ENCODE peak calls at places on chromosome 7, in five cellular contexts. One of them, this sample, is unnamed.

GRCh38 chr7:49522111-49522510 is 251.3 kb upstream of the VWC2 start:
- DNase-seq in stomach: no peak
- DNase-seq in fibroblast of mammary gland: no peak
- DNase-seq in cardiac fibroblast: no peak
- DNase-seq in fibroblast of villous mesenchyme: no peak
- DNase-seq in this sample: no peak

GRCh38 chr7:8290645-8291308 is 28.8 kb upstream of the ICA1 start:
- DNase-seq in fibroblast of mammary gland: no peak
- DNase-seq in cardiac fibroblast: no peak
- DNase-seq in fibroblast of villous mesenchyme: no peak
- DNase-seq in stomach: peak; percentile 34
- DNase-seq in this sample: no peak

GRCh38 chr7:30115709-30116297 is 19.0 kb upstream of the MTURN start:
- DNase-seq in cardiac fibroblast: no peak
- DNase-seq in fibroblast of villous mesenchyme: no peak
- DNase-seq in stomach: no peak
- DNase-seq in fibroblast of mammary gland: no peak
- DNase-seq in this sample: no peak

GRCh38 chr7:51025668-51026067 is 243.0 kb upstream of the GRB10 start:
- DNase-seq in stomach: no peak
- DNase-seq in cardiac fibroblast: peak; percentile 47
- DNase-seq in fibroblast of mammary gland: peak; percentile 38
- DNase-seq in fibroblast of villous mesenchyme: no peak
- DNase-seq in this sample: no peak

GRCh38 chr7:15174470-15174869 is 271.9 kb upstream of the DGKB start:
- DNase-seq in fibroblast of mammary gland: no peak
- DNase-seq in stomach: no peak
- DNase-seq in cardiac fibroblast: no peak
- DNase-seq in fibroblast of villous mesenchyme: no peak
- DNase-seq in this sample: no peak

GRCh38 chr7:65872776-65873581 is at the start of gene VKORC1L1:
- DNase-seq in stomach: peak; percentile 96
- DNase-seq in fibroblast of villous mesenchyme: peak; percentile 91
- DNase-seq in fibroblast of mammary gland: peak; percentile 87
- DNase-seq in cardiac fibroblast: peak; percentile 96
- DNase-seq in this sample: peak; percentile 45

GRCh38 chr7:83837683-83838082 is 188.7 kb upstream of the SEMA3E start:
- DNase-seq in fibroblast of villous mesenchyme: no peak
- DNase-seq in fibroblast of mammary gland: no peak
- DNase-seq in stomach: no peak
- DNase-seq in cardiac fibroblast: no peak
- DNase-seq in this sample: no peak

GRCh38 chr7:151172273-151173141 is 5.0 kb upstream of the GBX1 start:
- DNase-seq in fibroblast of mammary gland: peak; percentile 58
- DNase-seq in fibroblast of villous mesenchyme: peak; percentile 67
- DNase-seq in cardiac fibroblast: peak; percentile 73
- DNase-seq in stomach: peak; percentile 85
- DNase-seq in this sample: no peak

GRCh38 chr7:136339464-136339863 is 362.3 kb upstream of the MTPN start:
- DNase-seq in cardiac fibroblast: no peak
- DNase-seq in fibroblast of mammary gland: no peak
- DNase-seq in fibroblast of villous mesenchyme: no peak
- DNase-seq in stomach: no peak
- DNase-seq in this sample: no peak

GRCh38 chr7:116525298-116525912 is 569 bp downstream of the CAV1 start:
- DNase-seq in fibroblast of mammary gland: no peak
- DNase-seq in fibroblast of villous mesenchyme: no peak
- DNase-seq in stomach: peak; percentile 41
- DNase-seq in cardiac fibroblast: peak; percentile 37
- DNase-seq in this sample: no peak

GRCh38 chr7:51645707-51646298 is 329.2 kb upstream of the COBL start:
- DNase-seq in stomach: no peak
- DNase-seq in fibroblast of villous mesenchyme: no peak
- DNase-seq in cardiac fibroblast: no peak
- DNase-seq in fibroblast of mammary gland: no peak
- DNase-seq in this sample: no peak

GRCh38 chr7:1691601-1692499 is 21.8 kb downstream of the ELFN1 start:
- DNase-seq in cardiac fibroblast: no peak
- DNase-seq in stomach: peak; percentile 23
- DNase-seq in fibroblast of villous mesenchyme: no peak
- DNase-seq in fibroblast of mammary gland: no peak
- DNase-seq in this sample: no peak

GRCh38 chr7:150620617-150621371 is 11.4 kb downstream of the GIMAP6 start:
- DNase-seq in fibroblast of villous mesenchyme: no peak
- DNase-seq in fibroblast of mammary gland: no peak
- DNase-seq in stomach: no peak
- DNase-seq in cardiac fibroblast: no peak
- DNase-seq in this sample: no peak

GRCh38 chr7:21690717-21691116 is 147.9 kb downstream of the DNAH11 start:
- DNase-seq in stomach: no peak
- DNase-seq in cardiac fibroblast: no peak
- DNase-seq in fibroblast of mammary gland: no peak
- DNase-seq in fibroblast of villous mesenchyme: no peak
- DNase-seq in this sample: no peak

GRCh38 chr7:12028508-12028907 is 182.6 kb upstream of the TMEM106B start:
- DNase-seq in stomach: no peak
- DNase-seq in fibroblast of mammary gland: no peak
- DNase-seq in cardiac fibroblast: peak; percentile 2
- DNase-seq in fibroblast of villous mesenchyme: no peak
- DNase-seq in this sample: no peak

GRCh38 chr7:135716677-135717238 is 11.2 kb downstream of the SLC13A4 start:
- DNase-seq in cardiac fibroblast: peak; percentile 91
- DNase-seq in stomach: no peak
- DNase-seq in fibroblast of villous mesenchyme: peak; percentile 72
- DNase-seq in fibroblast of mammary gland: peak; percentile 93
- DNase-seq in this sample: no peak

GRCh38 chr7:137936509-137937201 is 65.2 kb downstream of the CREB3L2 start:
- DNase-seq in fibroblast of villous mesenchyme: no peak
- DNase-seq in cardiac fibroblast: no peak
- DNase-seq in fibroblast of mammary gland: no peak
- DNase-seq in stomach: no peak
- DNase-seq in this sample: no peak

GRCh38 chr7:28407643-28408042 is 4.7 kb upstream of the CREB5 start:
- DNase-seq in fibroblast of villous mesenchyme: peak; percentile 71
- DNase-seq in stomach: no peak
- DNase-seq in fibroblast of mammary gland: peak; percentile 91
- DNase-seq in cardiac fibroblast: peak; percentile 40
- DNase-seq in this sample: no peak

GRCh38 chr7:5755704-5756131 is 25.7 kb downstream of the RNF216 start:
- DNase-seq in cardiac fibroblast: peak; percentile 83
- DNase-seq in stomach: no peak
- DNase-seq in fibroblast of villous mesenchyme: peak; percentile 84
- DNase-seq in fibroblast of mammary gland: peak; percentile 85
- DNase-seq in this sample: no peak

GRCh38 chr7:22640269-22640668 is 86.7 kb upstream of the IL6 start:
- DNase-seq in cardiac fibroblast: no peak
- DNase-seq in fibroblast of mammary gland: no peak
- DNase-seq in fibroblast of villous mesenchyme: no peak
- DNase-seq in stomach: no peak
- DNase-seq in this sample: no peak

GRCh38 chr7:78539825-78540224 is 741.3 kb downstream of the PHTF2 start:
- DNase-seq in fibroblast of villous mesenchyme: no peak
- DNase-seq in fibroblast of mammary gland: no peak
- DNase-seq in cardiac fibroblast: no peak
- DNase-seq in stomach: no peak
- DNase-seq in this sample: no peak

GRCh38 chr7:92645531-92646061 is 55.4 kb upstream of the FAM133B start:
- DNase-seq in stomach: peak; percentile 37
- DNase-seq in fibroblast of villous mesenchyme: no peak
- DNase-seq in cardiac fibroblast: peak; percentile 58
- DNase-seq in fibroblast of mammary gland: no peak
- DNase-seq in this sample: no peak

GRCh38 chr7:81611040-81611439 is 158.8 kb downstream of the HGF start:
- DNase-seq in fibroblast of villous mesenchyme: no peak
- DNase-seq in cardiac fibroblast: no peak
- DNase-seq in fibroblast of mammary gland: no peak
- DNase-seq in stomach: no peak
- DNase-seq in this sample: no peak

GRCh38 chr7:28990200-28990960 is 32.2 kb upstream of the TRIL start:
- DNase-seq in fibroblast of mammary gland: peak; percentile 78
- DNase-seq in stomach: no peak
- DNase-seq in fibroblast of villous mesenchyme: no peak
- DNase-seq in cardiac fibroblast: peak; percentile 42
- DNase-seq in this sample: no peak

GRCh38 chr7:78450754-78451153 is 652.2 kb downstream of the PHTF2 start:
- DNase-seq in cardiac fibroblast: no peak
- DNase-seq in stomach: no peak
- DNase-seq in fibroblast of villous mesenchyme: no peak
- DNase-seq in fibroblast of mammary gland: no peak
- DNase-seq in this sample: no peak

GRCh38 chr7:25844109-25844915 is 307.7 kb upstream of the NFE2L3 start:
- DNase-seq in cardiac fibroblast: peak; percentile 78
- DNase-seq in fibroblast of villous mesenchyme: no peak
- DNase-seq in stomach: no peak
- DNase-seq in fibroblast of mammary gland: peak; percentile 54
- DNase-seq in this sample: no peak

GRCh38 chr7:142871260-142872105 is 14.1 kb downstream of the TRPV6 start:
- DNase-seq in fibroblast of mammary gland: no peak
- DNase-seq in stomach: no peak
- DNase-seq in cardiac fibroblast: no peak
- DNase-seq in fibroblast of villous mesenchyme: no peak
- DNase-seq in this sample: no peak

GRCh38 chr7:157519246-157519645 is 182.4 kb downstream of the DNAJB6 start:
- DNase-seq in fibroblast of villous mesenchyme: no peak
- DNase-seq in stomach: peak; percentile 17
- DNase-seq in fibroblast of mammary gland: no peak
- DNase-seq in cardiac fibroblast: no peak
- DNase-seq in this sample: no peak

GRCh38 chr7:68868975-68869374 is 729.3 kb upstream of the AUTS2 start:
- DNase-seq in fibroblast of villous mesenchyme: no peak
- DNase-seq in stomach: no peak
- DNase-seq in cardiac fibroblast: no peak
- DNase-seq in fibroblast of mammary gland: no peak
- DNase-seq in this sample: no peak

GRCh38 chr7:32158751-32159360 is 88.6 kb upstream of the PDE1C start:
- DNase-seq in fibroblast of villous mesenchyme: no peak
- DNase-seq in stomach: no peak
- DNase-seq in cardiac fibroblast: no peak
- DNase-seq in fibroblast of mammary gland: no peak
- DNase-seq in this sample: no peak

GRCh38 chr7:2120251-2120660 is 112.5 kb downstream of the MAD1L1 start:
- DNase-seq in stomach: peak; percentile 39
- DNase-seq in fibroblast of mammary gland: no peak
- DNase-seq in cardiac fibroblast: no peak
- DNase-seq in fibroblast of villous mesenchyme: no peak
- DNase-seq in this sample: no peak

GRCh38 chr7:5596046-5596895 is 172.6 kb upstream of the TNRC18 start:
- DNase-seq in fibroblast of villous mesenchyme: peak; percentile 93
- DNase-seq in stomach: peak; percentile 36
- DNase-seq in cardiac fibroblast: peak; percentile 94
- DNase-seq in fibroblast of mammary gland: peak; percentile 95
- DNase-seq in this sample: no peak

DNA sequence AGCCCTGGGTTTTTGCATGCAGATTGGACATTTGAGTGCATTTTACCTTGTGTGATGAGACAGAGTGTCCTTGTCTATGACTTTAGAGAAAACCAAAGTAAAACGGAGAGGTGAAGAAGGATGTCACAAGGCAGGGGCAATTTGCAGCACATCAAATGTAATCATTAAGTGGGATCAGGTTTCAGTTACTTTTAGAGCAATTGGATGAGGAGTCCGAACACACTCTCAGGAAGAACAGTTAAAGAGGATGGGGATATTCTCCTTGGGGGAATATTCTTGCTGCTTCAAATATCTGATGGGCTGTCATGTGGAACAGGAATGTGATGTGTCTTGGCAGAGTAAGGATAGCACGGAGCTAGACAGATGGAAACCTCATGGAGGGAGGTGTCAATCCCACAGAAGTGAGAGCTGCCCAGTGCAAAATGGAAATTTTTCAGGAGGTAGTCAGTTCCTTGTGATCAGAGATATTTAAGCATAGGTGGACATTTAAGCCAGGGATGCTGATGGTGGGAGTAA is 765 bp downstream of the RAB19 start:
- DNase-seq in fibroblast of mammary gland: no peak
- DNase-seq in stomach: no peak
- DNase-seq in cardiac fibroblast: no peak
- DNase-seq in fibroblast of villous mesenchyme: no peak
- DNase-seq in this sample: no peak
- H3K4me3 ChIP-seq in fibroblast of mammary gland: no peak overlapping the region
- H3K4me3 ChIP-seq in stomach: peak overlapping the region; percentile 35
- H3K4me3 ChIP-seq in cardiac fibroblast: no peak overlapping the region
- H3K4me3 ChIP-seq in fibroblast of villous mesenchyme: no peak overlapping the region
- H3K4me3 ChIP-seq in this sample: peak overlapping the region; percentile 59

GRCh38 chr7:17302575-17303142 is 4.2 kb downstream of the AHR start:
- DNase-seq in fibroblast of mammary gland: peak; percentile 83
- DNase-seq in cardiac fibroblast: peak; percentile 51
- DNase-seq in stomach: no peak
- DNase-seq in fibroblast of villous mesenchyme: peak; percentile 34
- DNase-seq in this sample: no peak
- H3K4me3 ChIP-seq in fibroblast of mammary gland: peak overlapping the region; percentile 15
- H3K4me3 ChIP-seq in cardiac fibroblast: peak overlapping the region; percentile 13
- H3K4me3 ChIP-seq in stomach: peak overlapping the region; percentile 1
- H3K4me3 ChIP-seq in fibroblast of villous mesenchyme: peak overlapping the region; percentile 16
- H3K4me3 ChIP-seq in this sample: no peak overlapping the region

GRCh38 chr7:133052826-133053225 is 29.1 kb downstream of the CHCHD3 start:
- DNase-seq in fibroblast of mammary gland: no peak
- DNase-seq in stomach: no peak
- DNase-seq in cardiac fibroblast: peak; percentile 32
- DNase-seq in fibroblast of villous mesenchyme: no peak
- DNase-seq in this sample: no peak

GRCh38 chr7:133052357-133052756 is 29.5 kb downstream of the CHCHD3 start:
- DNase-seq in cardiac fibroblast: no peak
- DNase-seq in fibroblast of mammary gland: no peak
- DNase-seq in stomach: no peak
- DNase-seq in fibroblast of villous mesenchyme: no peak
- DNase-seq in this sample: no peak

GRCh38 chr7:133050200-133050995 is 31.5 kb downstream of the CHCHD3 start:
- DNase-seq in fibroblast of mammary gland: no peak
- DNase-seq in fibroblast of villous mesenchyme: peak; percentile 23
- DNase-seq in stomach: no peak
- DNase-seq in cardiac fibroblast: no peak
- DNase-seq in this sample: no peak

GRCh38 chr7:133051066-133051465 is 30.8 kb downstream of the CHCHD3 start:
- DNase-seq in stomach: no peak
- DNase-seq in cardiac fibroblast: peak; percentile 58
- DNase-seq in fibroblast of villous mesenchyme: peak; percentile 57
- DNase-seq in fibroblast of mammary gland: peak; percentile 31
- DNase-seq in this sample: no peak

GRCh38 chr7:133051719-133052118 is 30.2 kb downstream of the CHCHD3 start:
- DNase-seq in cardiac fibroblast: no peak
- DNase-seq in fibroblast of villous mesenchyme: no peak
- DNase-seq in stomach: no peak
- DNase-seq in fibroblast of mammary gland: no peak
- DNase-seq in this sample: no peak
- H3K4me3 ChIP-seq in cardiac fibroblast: no peak overlapping the region
- H3K4me3 ChIP-seq in fibroblast of villous mesenchyme: no peak overlapping the region
- H3K4me3 ChIP-seq in stomach: no peak overlapping the region
- H3K4me3 ChIP-seq in fibroblast of mammary gland: no peak overlapping the region
- H3K4me3 ChIP-seq in this sample: no peak overlapping the region

GRCh38 chr7:152200395-152200794 is 174.9 kb downstream of the GALNT11 start:
- DNase-seq in fibroblast of mammary gland: no peak
- DNase-seq in cardiac fibroblast: no peak
- DNase-seq in fibroblast of villous mesenchyme: no peak
- DNase-seq in stomach: no peak
- DNase-seq in this sample: no peak

GRCh38 chr7:152203095-152203494 is 177.6 kb downstream of the GALNT11 start:
- DNase-seq in fibroblast of mammary gland: no peak
- DNase-seq in fibroblast of villous mesenchyme: no peak
- DNase-seq in stomach: no peak
- DNase-seq in cardiac fibroblast: no peak
- DNase-seq in this sample: no peak

GRCh38 chr7:152196391-152196790 is 170.9 kb downstream of the GALNT11 start:
- DNase-seq in stomach: no peak
- DNase-seq in cardiac fibroblast: no peak
- DNase-seq in fibroblast of mammary gland: no peak
- DNase-seq in fibroblast of villous mesenchyme: no peak
- DNase-seq in this sample: no peak

GRCh38 chr7:152202056-152202455 is 176.6 kb downstream of the GALNT11 start:
- DNase-seq in stomach: no peak
- DNase-seq in fibroblast of mammary gland: peak; percentile 67
- DNase-seq in fibroblast of villous mesenchyme: peak; percentile 58
- DNase-seq in cardiac fibroblast: peak; percentile 42
- DNase-seq in this sample: no peak
- H3K4me3 ChIP-seq in stomach: no peak overlapping the region
- H3K4me3 ChIP-seq in fibroblast of mammary gland: no peak overlapping the region
- H3K4me3 ChIP-seq in fibroblast of villous mesenchyme: no peak overlapping the region
- H3K4me3 ChIP-seq in cardiac fibroblast: no peak overlapping the region
- H3K4me3 ChIP-seq in this sample: no peak overlapping the region